ENCODE peak calls at places on chromosome 11, in four cellular contexts. L, A, M and O are unnamed samples. For H3K4me1, the result is how much of the 10 kb centered on the place peaks cover.

GRCh38 chr11:30364139-30364875 is 41.4 kb downstream of the ARL14EP start:
- DNase-seq in L (no peak), A (no peak), M (no peak), O (no peak)

GRCh38 chr11:6200975-6201374 is 2.0 kb downstream of the OR52W1 start:
- DNase-seq in L (no peak), M (peak), A (peak), O (peak)

GRCh38 chr11:2186669-2187266 is 15.2 kb upstream of the TH start:
- DNase-seq in M (no peak), A (no peak), L (no peak), O (no peak)

GRCh38 chr11:76719686-76720085 is 49.1 kb upstream of the LRRC32 start:
- DNase-seq in L (no peak), A (no peak), M (no peak), O (no peak)

GRCh38 chr11:17921620-17922473 is 91.0 kb downstream of the SERGEF start:
- DNase-seq in L (no peak), A (no peak), M (no peak), O (no peak)

GRCh38 chr11:74926304-74927030 is 22.4 kb downstream of the XRRA1 start:
- DNase-seq in A (no peak), M (no peak), L (no peak), O (no peak)

GRCh38 chr11:117832511-117832910 is 8.0 kb upstream of the FXYD2 start:
- DNase-seq in A (no peak), L (peak), M (no peak), O (no peak)

GRCh38 chr11:69360606-69361005 is 66.7 kb downstream of the MYEOV start:
- DNase-seq in L (no peak), A (no peak), M (no peak), O (no peak)

GRCh38 chr11:79415912-79416311 is 24.9 kb downstream of the TENM4 start:
- DNase-seq in L (no peak), A (no peak), M (no peak), O (no peak)

GRCh38 chr11:79413258-79413657 is 27.6 kb downstream of the TENM4 start:
- DNase-seq in M (no peak), L (peak), A (peak), O (peak)

GRCh38 chr11:79415411-79415810 is 25.4 kb downstream of the TENM4 start:
- DNase-seq in M (no peak), L (no peak), A (no peak), O (no peak)

GRCh38 chr11:79414644-79415317 is 26.0 kb downstream of the TENM4 start:
- DNase-seq in M (no peak), L (peak), A (no peak), O (no peak)

DNA sequence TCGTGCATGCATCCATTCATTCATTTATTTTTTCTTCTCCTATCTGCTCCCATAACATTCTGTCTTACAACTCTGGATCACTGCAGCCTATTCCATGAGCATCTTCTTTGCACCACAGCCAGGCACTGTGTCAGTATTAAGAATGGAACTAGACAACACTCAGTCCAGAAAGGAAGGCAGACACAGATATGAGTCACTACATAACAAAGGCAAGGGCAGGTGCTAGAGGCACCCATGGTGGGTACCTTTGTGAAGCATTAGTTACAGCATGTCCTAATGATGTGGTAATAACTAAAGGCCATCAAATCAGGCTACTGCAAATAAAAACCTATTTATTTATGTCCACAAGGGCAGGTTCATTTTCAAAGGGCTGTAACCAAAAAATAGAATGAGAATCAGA is 28.1 kb downstream of the TENM4 start:
- DNase-seq in L (no peak), M (no peak), A (no peak), O (no peak)
- H3K4me1 ChIP-seq in L (under half), M (under half), A (under half), O (under half)

GRCh38 chr11:86941871-86942208 is 13.4 kb downstream of the FZD4 start:
- DNase-seq in A (no peak), L (no peak), M (no peak), O (no peak)
- H3K4me3 ChIP-seq in A (peak), L (no peak), M (no peak), O (no peak)

GRCh38 chr11:64607381-64608259 is 16.6 kb downstream of the SLC22A12 start:
- DNase-seq in L (peak), M (no peak), A (no peak), O (no peak)
- TF ChIP-seq CTCF in L (no peak), M (no peak), A (no peak), O (no peak)

GRCh38 chr11:133945087-133945974 is 11.4 kb downstream of the IGSF9B start:
- DNase-seq in M (no peak), A (peak), L (peak), O (peak)

GRCh38 chr11:133946018-133946417 is 10.8 kb downstream of the IGSF9B start:
- DNase-seq in A (no peak), M (no peak), L (no peak), O (no peak)

GRCh38 chr11:133948711-133949110 is 8.1 kb downstream of the IGSF9B start:
- DNase-seq in L (no peak), M (no peak), A (no peak), O (peak)

GRCh38 chr11:133946541-133947297 is 10.0 kb downstream of the IGSF9B start:
- DNase-seq in M (no peak), A (peak), L (no peak), O (peak)

DNA sequence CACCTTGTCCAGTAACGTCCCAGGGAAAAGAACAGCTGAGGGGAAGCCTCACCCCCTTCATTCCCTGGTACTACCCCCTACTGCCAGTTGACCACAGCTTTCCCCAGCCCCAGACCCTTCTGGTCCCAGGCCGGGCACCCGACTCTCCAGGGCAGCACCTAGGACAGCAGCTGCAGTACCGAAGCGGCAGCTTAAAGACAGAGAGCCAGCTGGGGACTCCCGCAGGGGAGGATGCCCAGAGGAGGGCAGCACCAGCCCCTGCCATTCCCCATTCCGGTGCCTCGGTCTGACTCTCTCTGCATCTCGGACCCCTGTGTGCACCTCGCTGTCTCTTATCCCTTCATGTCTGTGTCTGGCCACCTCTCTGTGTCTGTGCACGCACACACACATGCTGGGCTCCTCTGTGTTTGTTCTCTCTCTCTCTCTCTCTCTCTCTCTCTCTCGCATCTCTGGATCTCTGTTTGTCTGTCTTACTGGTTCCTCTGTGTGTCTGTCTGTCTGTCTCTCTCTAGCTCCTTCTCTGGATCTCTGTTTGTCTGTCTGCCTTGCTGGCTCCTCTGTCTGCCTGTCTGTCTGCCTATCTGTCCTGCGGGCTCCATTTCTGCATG is 9.4 kb downstream of the IGSF9B start:
- DNase-seq in M (no peak), A (peak), L (no peak), O (peak)
- H3K4me1 ChIP-seq in M (under half), A (half or more), L (under half), O (half or more)

GRCh38 chr11:908273-908672 is 2.3 kb downstream of the CHID1 start:
- DNase-seq in A (no peak), M (no peak), L (no peak), O (no peak)

GRCh38 chr11:910589-911030 is at the start of gene CHID1:
- DNase-seq in M (peak), L (peak), A (peak), O (peak)

GRCh38 chr11:907668-908067 is 2.9 kb downstream of the CHID1 start:
- DNase-seq in L (no peak), A (no peak), M (no peak), O (no peak)

GRCh38 chr11:910044-910588 is 494 bp downstream of the CHID1 start:
- DNase-seq in L (no peak), A (no peak), M (peak), O (no peak)

DNA sequence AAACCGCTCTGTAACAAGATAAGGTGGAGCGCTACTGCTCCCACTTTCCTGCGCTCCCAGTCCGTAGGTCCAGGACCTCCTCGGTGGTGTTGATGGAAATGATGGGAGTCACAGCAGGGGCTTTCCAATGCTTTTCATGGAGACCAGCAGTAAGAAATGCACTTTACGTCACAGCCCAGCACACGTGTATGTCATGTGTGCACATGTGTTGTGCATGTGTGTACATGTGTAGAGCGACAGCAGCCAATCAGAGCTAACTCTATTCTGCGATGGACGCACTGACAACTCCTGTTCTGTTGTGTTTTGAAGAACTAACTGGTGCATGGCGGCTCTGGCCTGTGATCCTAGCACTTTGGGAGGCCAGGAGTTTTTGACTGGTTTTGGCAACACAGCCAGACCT is 1.2 kb downstream of the CHID1 start:
- DNase-seq in L (no peak), M (no peak), A (no peak), O (no peak)
- H3K4me3 ChIP-seq in L (peak), M (no peak), A (peak), O (no peak)